ENCODE peak calls at places on chromosomes 6 and 20, in four cellular contexts. H is hepatocyte, U is IMR-90, T is HCT116. A is an unnamed sample.

GRCh38 chr6:131867744-131868143 is 59.9 kb downstream of the ENPP1 start:
- DNase-seq in H (no peak), T (no peak), U (peak; percentile 66), A (no peak)

GRCh38 chr6:80163754-80164187 is 57.3 kb downstream of the BCKDHB start:
- DNase-seq in T (peak; percentile 72), H (peak; percentile 32), U (peak; percentile 87), A (no peak)

GRCh38 chr20:49724637-49725606 is 11.2 kb upstream of the B4GALT5 start:
- DNase-seq in H (no peak), T (no peak), U (peak; percentile 34), A (no peak)

GRCh38 chr6:112027942-112028674 is 25.8 kb upstream of the CCN6 start:
- DNase-seq in U (no peak), T (no peak), H (no peak), A (no peak)

GRCh38 chr6:91088515-91088914 is 501.6 kb upstream of the MAP3K7 start:
- DNase-seq in U (no peak), T (no peak), H (no peak), A (no peak)

GRCh38 chr6:16821834-16822264 is 60.6 kb upstream of the ATXN1 start:
- DNase-seq in U (no peak), T (no peak), H (peak; percentile 67), A (no peak)

GRCh38 chr6:56734334-56734733 is 91.6 kb upstream of the DST start:
- DNase-seq in U (no peak), H (no peak), T (no peak), A (no peak)

GRCh38 chr20:24357169-24357568 is 112.3 kb upstream of the SYNDIG1 start:
- DNase-seq in T (no peak), U (no peak), H (no peak), A (no peak)

GRCh38 chr20:21182832-21183563 is 57.1 kb downstream of the KIZ start:
- DNase-seq in H (peak; percentile 46), T (no peak), U (peak; percentile 88), A (no peak)

GRCh38 chr20:25148982-25149846 is 46.3 kb upstream of the ENTPD6 start:
- DNase-seq in H (no peak), T (no peak), U (no peak), A (no peak)

GRCh38 chr6:85126448-85127178 is 323.3 kb upstream of the NT5E start:
- DNase-seq in H (peak; percentile 66), U (peak; percentile 2), T (peak; percentile 47), A (peak; percentile 89)

GRCh38 chr6:132236744-132237143 is 164.5 kb downstream of the MOXD1 start:
- DNase-seq in T (no peak), U (peak; percentile 51), H (no peak), A (no peak)

DNA sequence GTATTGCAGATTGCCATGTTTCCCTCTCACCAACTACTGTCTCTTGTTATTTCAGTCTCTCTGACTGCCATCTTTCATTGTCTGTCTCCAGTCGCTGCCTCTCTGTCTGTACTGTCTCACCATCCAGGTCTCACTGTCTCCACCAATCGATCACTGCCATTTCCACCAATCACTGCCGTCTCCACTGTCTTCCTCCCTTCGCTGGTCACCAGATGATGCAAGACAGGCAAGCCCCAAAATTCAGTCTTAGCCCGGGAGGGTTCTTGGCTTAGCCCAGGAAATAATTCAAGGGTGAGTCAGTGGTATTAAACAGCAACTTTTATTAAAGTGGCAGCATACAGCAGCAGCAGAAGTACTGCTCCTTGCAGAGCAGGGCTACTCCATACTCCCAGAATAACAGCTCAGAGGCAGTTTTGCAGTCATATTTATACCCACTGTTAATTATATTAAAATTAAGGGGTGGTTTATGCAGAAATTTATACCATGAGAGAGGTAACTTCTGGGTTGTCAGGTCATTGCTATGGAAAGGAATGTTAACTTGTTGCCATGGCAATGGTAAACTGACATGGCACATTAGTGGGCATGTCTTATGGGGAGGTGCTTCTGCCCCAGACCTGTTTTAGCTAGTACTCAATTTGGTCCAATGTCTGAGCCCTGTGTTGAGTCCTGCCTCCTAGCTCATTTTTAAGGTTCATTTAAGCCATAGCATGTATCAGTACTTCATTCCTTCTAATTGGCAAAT is 23.0 kb upstream of the ECHDC1 start:
- DNase-seq in H (no peak), T (peak; percentile 92), U (peak; percentile 98), A (peak; percentile 53)
- H2AFZ ChIP-seq in H (no peak overlapping the region), T (peak overlapping the region; percentile 65), U (peak overlapping the region; percentile 63), A (no peak overlapping the region)

GRCh38 chr6:36347635-36348034 is 10.9 kb upstream of the BNIP5 start:
- DNase-seq in T (no peak), U (no peak), H (peak; percentile 57), A (no peak)
- H2AFZ ChIP-seq in T (no peak overlapping the region), U (no peak overlapping the region), H (no peak overlapping the region), A (no peak overlapping the region)

GRCh38 chr6:122393339-122393896 is 6.0 kb upstream of the HSF2 start:
- DNase-seq in U (no peak), H (no peak), T (no peak), A (no peak)
- H2AFZ ChIP-seq in U (no peak overlapping the region), H (no peak overlapping the region), T (no peak overlapping the region), A (no peak overlapping the region)

DNA sequence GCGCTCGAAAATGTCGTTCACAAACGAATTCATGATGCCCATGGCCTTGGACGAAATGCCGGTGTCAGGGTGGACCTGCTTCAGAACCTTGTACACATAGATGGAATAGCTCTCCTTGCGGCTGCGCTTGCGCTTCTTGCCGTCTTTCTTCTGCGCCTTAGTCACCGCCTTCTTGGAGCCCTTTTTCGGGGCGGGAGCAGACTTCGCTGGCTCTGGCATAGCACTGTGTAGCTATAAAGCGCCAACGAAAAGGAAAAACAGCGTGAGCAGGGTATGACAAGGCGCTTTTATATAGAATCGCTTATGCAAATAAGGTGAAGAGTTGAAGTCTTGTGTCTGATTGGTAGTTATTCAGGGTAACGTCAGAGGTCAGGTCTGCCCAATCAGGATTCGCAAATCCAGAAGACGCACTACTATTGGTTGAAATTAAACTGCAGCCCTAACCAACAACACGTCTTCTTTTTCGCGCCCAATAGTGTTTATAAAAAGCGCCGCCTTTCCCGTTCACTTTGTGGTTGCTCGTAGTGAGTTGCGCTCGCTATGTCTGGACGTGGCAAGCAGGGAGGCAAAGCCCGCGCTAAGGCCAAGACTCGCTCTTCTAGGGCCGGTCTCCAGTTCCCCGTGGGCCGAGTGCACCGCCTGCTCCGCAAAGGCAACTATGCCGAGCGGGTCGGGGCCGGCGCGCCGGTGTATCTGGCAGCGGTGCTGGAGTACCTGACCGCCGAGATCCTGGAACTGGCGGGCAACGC is 114.8 kb upstream of the PRSS16 start:
- DNase-seq in U (peak; percentile 100), H (peak; percentile 96), T (peak; percentile 100), A (peak; percentile 98)
- H2AFZ ChIP-seq in U (peak overlapping the region; percentile 83), H (peak overlapping the region; percentile 0), T (no peak overlapping the region), A (no peak overlapping the region)

DNA sequence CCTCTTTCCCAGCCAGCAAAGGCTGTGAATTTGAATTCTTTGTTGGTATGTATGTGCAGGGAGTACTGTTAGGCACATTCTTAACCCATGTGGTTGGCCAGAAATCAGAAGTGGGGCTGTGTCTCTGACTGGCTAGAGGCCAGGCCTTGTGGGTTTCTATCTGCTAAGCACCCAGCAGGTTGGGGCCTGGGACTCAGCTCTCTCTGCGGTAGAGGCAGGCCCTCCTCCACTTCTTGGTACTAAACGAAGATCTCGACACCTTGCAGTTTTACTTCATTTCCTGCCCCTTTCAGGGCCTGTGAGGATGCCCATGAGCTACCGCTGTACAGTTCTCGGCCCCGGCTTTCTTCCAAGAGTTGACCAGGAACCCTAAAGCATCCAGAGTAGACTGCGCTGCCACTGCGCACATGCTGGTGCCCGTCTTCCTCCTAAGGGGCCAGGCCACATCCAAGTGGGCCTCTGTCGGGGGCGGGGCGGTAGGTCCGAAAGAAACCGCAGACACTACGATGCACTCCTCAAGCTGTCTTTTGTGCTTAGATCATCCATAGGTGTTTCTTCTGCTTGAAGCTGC is 51.1 kb downstream of the TCP11 start:
- DNase-seq in U (peak; percentile 83), T (no peak), H (peak; percentile 32), A (peak; percentile 25)
- H2AFZ ChIP-seq in U (peak overlapping the region; percentile 1), T (no peak overlapping the region), H (no peak overlapping the region), A (no peak overlapping the region)

GRCh38 chr6:33897193-33897479 is 93.3 kb upstream of the MLN start:
- DNase-seq in T (no peak), H (peak; percentile 37), U (no peak), A (no peak)

GRCh38 chr6:33894438-33894837 is 90.6 kb upstream of the MLN start:
- DNase-seq in H (no peak), U (no peak), T (no peak), A (no peak)

GRCh38 chr6:33895988-33896387 is 92.2 kb upstream of the MLN start:
- DNase-seq in U (no peak), T (no peak), H (no peak), A (no peak)

GRCh38 chr6:33895296-33895695 is 91.5 kb upstream of the MLN start:
- DNase-seq in H (no peak), T (no peak), U (no peak), A (no peak)

GRCh38 chr6:33896391-33897192 is 92.8 kb upstream of the MLN start:
- DNase-seq in U (peak; percentile 12), H (no peak), T (no peak), A (no peak)
- H2AFZ ChIP-seq in U (no peak overlapping the region), H (no peak overlapping the region), T (no peak overlapping the region), A (no peak overlapping the region)

GRCh38 chr6:5141046-5141445 is 55.9 kb downstream of the PPP1R3G start:
- DNase-seq in T (no peak), U (peak; percentile 17), H (no peak), A (no peak)
- H2AFZ ChIP-seq in T (no peak overlapping the region), U (no peak overlapping the region), H (no peak overlapping the region), A (no peak overlapping the region)

GRCh38 chr6:5302220-5302946 is 41.1 kb downstream of the FARS2 start:
- DNase-seq in T (no peak), U (peak; percentile 8), H (no peak), A (no peak)
- H2AFZ ChIP-seq in T (no peak overlapping the region), U (no peak overlapping the region), H (no peak overlapping the region), A (no peak overlapping the region)

GRCh38 chr20:56826306-56826970 is 197.3 kb downstream of the TFAP2C start:
- DNase-seq in T (no peak), H (no peak), U (peak; percentile 2), A (no peak)
- H2AFZ ChIP-seq in T (no peak overlapping the region), H (no peak overlapping the region), U (no peak overlapping the region), A (no peak overlapping the region)